ENCODE peak calls at places on chromosomes 6 and 20, in nine cellular contexts. K is neural progenitor cell, J is GM23338, O is PC-3, B is SK-N-SH, Q is GM23248, G is MM.1S, Z is hepatocyte, H is HCT116. C is an unnamed sample.
A peak's percentile ranks its signal among the peaks of the same experiment; 100 is the strongest.

GRCh38 chr20:62370115-62370806 is 3.1 kb upstream of the LAMA5 start:
- DNase-seq in K (no peak), J (no peak), O (peak; percentile 91), B (no peak), Q (peak; percentile 65), G (no peak), Z (peak; percentile 48), H (no peak), C (no peak)

GRCh38 chr6:48978016-48978415 is 485.0 kb downstream of the MMUT start:
- DNase-seq in K (no peak), Q (peak; percentile 41), B (no peak), H (no peak), J (no peak), Z (no peak), G (no peak), O (peak; percentile 57), C (no peak)

GRCh38 chr6:37276916-37277509 is 19.1 kb upstream of the TMEM217 start:
- DNase-seq in J (no peak), H (no peak), O (no peak), B (no peak), K (no peak), Z (no peak), Q (no peak), G (no peak), C (no peak)

GRCh38 chr6:151317995-151318365 is 73.4 kb downstream of the ZBTB2 start:
- DNase-seq in Z (no peak), J (no peak), K (no peak), H (no peak), G (no peak), O (no peak), B (no peak), Q (no peak), C (no peak)

GRCh38 chr6:134447883-134448387 is 130.0 kb upstream of the SGK1 start:
- DNase-seq in Z (no peak), O (peak; percentile 70), K (no peak), H (no peak), G (no peak), B (no peak), Q (peak; percentile 95), J (no peak), C (no peak)

GRCh38 chr20:33653218-33653899 is 8.8 kb upstream of the C20orf144 start:
- DNase-seq in Q (peak; percentile 78), J (peak; percentile 90), O (peak; percentile 69), Z (peak; percentile 89), B (peak; percentile 88), G (no peak), K (peak; percentile 84), H (peak; percentile 35), C (peak; percentile 82)

GRCh38 chr6:109449064-109449788 is 6.3 kb downstream of the MICAL1 start:
- DNase-seq in G (no peak), K (no peak), J (no peak), O (no peak), Q (no peak), Z (no peak), B (no peak), H (no peak), C (no peak)

GRCh38 chr6:4848382-4849068 is 72.3 kb downstream of the CDYL start:
- DNase-seq in Z (peak; percentile 55), J (peak; percentile 80), B (no peak), Q (peak; percentile 5), G (no peak), H (no peak), O (peak; percentile 55), K (peak; percentile 64), C (peak; percentile 42)

GRCh38 chr6:121590438-121590837 is 155.0 kb downstream of the GJA1 start:
- DNase-seq in B (no peak), J (no peak), K (no peak), O (no peak), G (no peak), H (no peak), Z (no peak), Q (peak; percentile 65), C (no peak)

GRCh38 chr20:46458891-46459750 is 52.7 kb upstream of the ELMO2 start:
- DNase-seq in Z (peak; percentile 89), J (peak; percentile 97), G (no peak), Q (no peak), H (no peak), K (peak; percentile 91), O (no peak), B (peak; percentile 84), C (no peak)

DNA sequence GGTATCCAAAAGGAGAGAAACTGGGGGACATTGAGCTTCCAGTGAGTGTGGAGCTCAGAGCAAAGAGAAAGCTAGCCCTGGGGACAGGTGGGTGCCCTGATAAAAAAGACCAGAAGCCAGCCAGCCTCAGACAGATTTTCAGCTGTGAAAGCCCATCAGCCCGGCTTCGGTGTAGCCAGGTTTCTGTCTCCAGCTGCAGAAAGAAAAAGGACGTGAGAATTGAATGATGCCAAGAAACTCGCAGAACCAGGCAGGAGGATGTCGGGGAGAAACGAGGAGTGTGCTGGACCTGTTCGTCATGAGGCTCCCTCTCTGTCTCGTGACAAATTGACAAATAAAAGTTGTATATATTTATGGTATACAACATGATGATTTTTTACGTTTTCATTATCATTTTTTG is 63.3 kb downstream of the CDH4 start:
- DNase-seq in K (no peak), B (no peak), Z (no peak), H (no peak), J (no peak), Q (no peak), O (no peak), G (no peak), C (no peak)
- TF ChIP-seq EZH2phosphoT487 in K (no peak), B (no peak), Z (no peak), H (no peak), J (no peak), Q (no peak), O (no peak), G (no peak), C (no peak)

GRCh38 chr6:137387365-137387764 is 106.8 kb downstream of the OLIG3 start:
- DNase-seq in J (peak; percentile 22), K (no peak), H (no peak), O (peak; percentile 9), B (no peak), Q (no peak), G (no peak), Z (no peak), C (no peak)

GRCh38 chr6:137390264-137390787 is 103.9 kb downstream of the OLIG3 start:
- DNase-seq in K (peak; percentile 41), Z (no peak), Q (no peak), J (no peak), H (no peak), O (no peak), B (no peak), G (no peak), C (no peak)

GRCh38 chr6:137391061-137391814 is 103.0 kb downstream of the OLIG3 start:
- DNase-seq in Q (no peak), J (no peak), K (no peak), O (no peak), G (no peak), B (no peak), Z (no peak), H (no peak), C (no peak)

DNA sequence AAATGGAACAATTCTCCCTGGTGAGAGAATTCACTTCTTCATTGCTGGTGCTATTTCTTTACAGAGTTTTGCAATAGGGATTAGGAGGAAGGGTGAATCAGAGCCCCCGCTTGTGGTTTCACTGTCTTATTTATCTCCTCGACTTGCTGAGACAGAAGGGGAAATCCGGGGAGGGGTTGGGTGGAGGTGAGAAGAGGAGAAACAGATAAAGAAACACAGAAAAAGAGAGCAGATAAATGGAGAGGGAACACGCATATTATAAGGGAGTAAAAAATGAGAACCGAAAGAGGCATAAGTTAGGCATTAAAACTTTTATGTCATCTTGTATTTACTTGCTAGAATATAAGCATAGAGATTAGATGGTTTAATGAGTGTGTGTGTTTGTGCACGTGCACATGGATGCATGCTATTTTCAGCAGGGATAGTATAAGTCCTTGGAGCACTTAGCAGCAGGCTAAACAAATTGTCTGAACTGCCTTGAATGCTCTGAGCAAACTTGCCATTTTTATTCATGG is 105.0 kb downstream of the OLIG3 start:
- DNase-seq in K (no peak), G (peak; percentile 82), Z (peak; percentile 28), H (no peak), Q (no peak), O (peak; percentile 9), B (no peak), J (no peak), C (peak; percentile 68)
- H3K4me1 ChIP-seq in K (peaks cover 3% of the 10 kb centered on the region), G (peaks cover 31% of the 10 kb centered on the region), Z (peaks cover 9% of the 10 kb centered on the region), H (no peaks in the 10 kb centered on the region), Q (no peaks in the 10 kb centered on the region), O (no peaks in the 10 kb centered on the region), B (no peaks in the 10 kb centered on the region), J (no peaks in the 10 kb centered on the region), C (peaks cover 23% of the 10 kb centered on the region)

GRCh38 chr6:130923350-130923749 is 96.1 kb downstream of the SMLR1 start:
- DNase-seq in O (no peak), H (no peak), Z (no peak), B (no peak), G (no peak), J (no peak), Q (no peak), K (no peak), C (no peak)

GRCh38 chr6:130928158-130928917 is 101.1 kb downstream of the SMLR1 start:
- DNase-seq in Q (no peak), K (no peak), O (no peak), H (no peak), B (no peak), J (no peak), G (no peak), Z (no peak), C (no peak)

GRCh38 chr6:130928993-130929678 is 101.9 kb downstream of the SMLR1 start:
- DNase-seq in B (no peak), G (no peak), K (no peak), J (no peak), Q (peak; percentile 75), O (peak; percentile 54), Z (no peak), H (no peak), C (no peak)

GRCh38 chr6:130931683-130932082 is 104.5 kb downstream of the SMLR1 start:
- DNase-seq in Z (no peak), G (no peak), B (no peak), K (no peak), H (no peak), J (no peak), O (no peak), Q (no peak), C (no peak)

DNA sequence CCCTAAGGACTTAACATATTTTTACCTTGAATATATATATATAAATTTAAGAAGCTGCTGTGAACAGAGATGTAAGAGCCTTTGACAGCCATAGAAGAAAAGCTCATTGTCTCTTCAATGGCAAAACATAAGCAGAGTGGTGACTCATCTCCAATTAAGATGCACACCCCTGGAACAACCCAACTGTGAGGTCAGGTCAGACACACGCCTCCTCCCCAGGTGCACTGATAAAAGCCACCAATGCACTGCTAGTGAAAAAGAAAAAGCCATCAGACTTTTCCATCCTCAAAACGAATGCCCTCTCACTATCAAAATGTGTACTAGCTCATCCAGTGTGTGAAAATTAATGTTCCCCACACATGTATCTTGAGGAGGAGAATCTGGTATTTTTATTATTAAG is 100.1 kb downstream of the SMLR1 start:
- DNase-seq in H (peak; percentile 54), G (no peak), J (no peak), O (peak; percentile 16), B (no peak), K (peak; percentile 27), Z (peak; percentile 23), Q (no peak), C (no peak)
- TF ChIP-seq EZH2phosphoT487 in H (no peak), G (no peak), J (no peak), O (no peak), B (no peak), K (no peak), Z (no peak), Q (no peak), C (no peak)

DNA sequence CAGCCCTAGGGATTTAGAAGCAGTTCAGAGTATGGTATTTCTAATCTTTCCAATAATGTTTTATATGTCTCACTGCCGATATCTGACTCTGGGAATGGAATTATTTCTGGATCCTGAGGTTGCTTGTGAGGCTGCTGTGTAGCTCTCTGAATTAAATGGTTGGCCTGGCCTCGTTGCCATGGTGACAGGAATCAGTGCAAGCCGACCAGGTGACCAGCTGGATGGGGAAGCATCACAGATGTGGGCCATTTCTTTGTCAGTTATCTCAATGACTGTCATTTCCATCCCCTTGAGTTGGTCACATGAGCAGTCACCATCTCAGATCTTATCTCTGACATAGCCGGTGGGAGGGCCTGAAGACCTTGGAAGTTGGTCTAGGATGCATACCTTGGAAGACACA is 265.1 kb upstream of the RIN2 start:
- DNase-seq in H (no peak), Q (no peak), K (peak; percentile 57), J (peak; percentile 17), O (no peak), B (peak; percentile 46), G (no peak), Z (no peak), C (no peak)
- H3K4me1 ChIP-seq in H (no peaks in the 10 kb centered on the region), Q (peaks cover 27% of the 10 kb centered on the region), K (no peaks in the 10 kb centered on the region), J (no peaks in the 10 kb centered on the region), O (peaks cover 8% of the 10 kb centered on the region), B (no peaks in the 10 kb centered on the region), G (no peaks in the 10 kb centered on the region), Z (no peaks in the 10 kb centered on the region), C (no peaks in the 10 kb centered on the region)

C was measured in OCI-LY7.